ENCODE peak calls at places on chromosomes 5 and 9, in five cellular contexts. One of them, this sample, is unnamed.

GRCh38 chr5:151670953-151671636 is 15.6 kb downstream of the SPARC start:
- DNase-seq in transverse colon: no peak
- DNase-seq in esophagus squamous epithelium: no peak
- DNase-seq in tibial nerve: no peak
- DNase-seq in HCT116: no peak
- DNase-seq in this sample: no peak

GRCh38 chr5:16593013-16593412 is 23.8 kb downstream of the RETREG1 start:
- DNase-seq in transverse colon: no peak
- DNase-seq in esophagus squamous epithelium: no peak
- DNase-seq in tibial nerve: no peak
- DNase-seq in HCT116: no peak
- DNase-seq in this sample: no peak

GRCh38 chr9:18459958-18460584 is 13.9 kb upstream of the ADAMTSL1 start:
- DNase-seq in transverse colon: no peak
- DNase-seq in esophagus squamous epithelium: no peak
- DNase-seq in tibial nerve: no peak
- DNase-seq in HCT116: no peak
- DNase-seq in this sample: no peak

GRCh38 chr5:100790170-100790665 is 112.9 kb downstream of the ST8SIA4 start:
- DNase-seq in transverse colon: peak; percentile 47
- DNase-seq in esophagus squamous epithelium: no peak
- DNase-seq in tibial nerve: no peak
- DNase-seq in HCT116: no peak
- DNase-seq in this sample: no peak

GRCh38 chr9:127783111-127783621 is 2.7 kb upstream of the CDK9 start:
- DNase-seq in transverse colon: peak; percentile 70
- DNase-seq in esophagus squamous epithelium: no peak
- DNase-seq in tibial nerve: no peak
- DNase-seq in HCT116: no peak
- DNase-seq in this sample: no peak

GRCh38 chr9:973295-973842 is 3.1 kb upstream of the DMRT3 start:
- DNase-seq in transverse colon: no peak
- DNase-seq in esophagus squamous epithelium: no peak
- DNase-seq in tibial nerve: no peak
- DNase-seq in HCT116: no peak
- DNase-seq in this sample: no peak

GRCh38 chr5:142110046-142110531 is 1.5 kb downstream of the NDFIP1 start:
- DNase-seq in transverse colon: peak; percentile 19
- DNase-seq in esophagus squamous epithelium: no peak
- DNase-seq in tibial nerve: peak; percentile 38
- DNase-seq in HCT116: no peak
- DNase-seq in this sample: peak; percentile 16

GRCh38 chr9:97983524-97984187 is 515 bp downstream of the ANP32B start:
- DNase-seq in transverse colon: peak; percentile 68
- DNase-seq in esophagus squamous epithelium: no peak
- DNase-seq in tibial nerve: peak; percentile 45
- DNase-seq in HCT116: no peak
- DNase-seq in this sample: peak; percentile 37

GRCh38 chr5:133075572-133076536 is 24.0 kb downstream of the HSPA4 start:
- DNase-seq in transverse colon: no peak
- DNase-seq in esophagus squamous epithelium: no peak
- DNase-seq in tibial nerve: no peak
- DNase-seq in HCT116: no peak
- DNase-seq in this sample: no peak

GRCh38 chr5:101278917-101279316 is 375.8 kb upstream of the ST8SIA4 start:
- DNase-seq in transverse colon: no peak
- DNase-seq in esophagus squamous epithelium: no peak
- DNase-seq in tibial nerve: no peak
- DNase-seq in HCT116: no peak
- DNase-seq in this sample: no peak

GRCh38 chr9:12141422-12141821 is 551.8 kb upstream of the TYRP1 start:
- DNase-seq in transverse colon: no peak
- DNase-seq in esophagus squamous epithelium: no peak
- DNase-seq in tibial nerve: no peak
- DNase-seq in HCT116: no peak
- DNase-seq in this sample: no peak

GRCh38 chr9:130407916-130408659 is 36.7 kb upstream of the ASS1 start:
- DNase-seq in transverse colon: no peak
- DNase-seq in esophagus squamous epithelium: no peak
- DNase-seq in tibial nerve: no peak
- DNase-seq in HCT116: no peak
- DNase-seq in this sample: no peak

GRCh38 chr9:6605202-6605601 is 40.3 kb downstream of the GLDC start:
- DNase-seq in transverse colon: no peak
- DNase-seq in esophagus squamous epithelium: no peak
- DNase-seq in tibial nerve: no peak
- DNase-seq in HCT116: no peak
- DNase-seq in this sample: no peak

GRCh38 chr9:112166176-112167140 is 8.6 kb downstream of the SUSD1 start:
- DNase-seq in transverse colon: no peak
- DNase-seq in esophagus squamous epithelium: no peak
- DNase-seq in tibial nerve: peak; percentile 63
- DNase-seq in HCT116: no peak
- DNase-seq in this sample: no peak

GRCh38 chr5:16600949-16601348 is 15.8 kb downstream of the RETREG1 start:
- DNase-seq in transverse colon: no peak
- DNase-seq in esophagus squamous epithelium: no peak
- DNase-seq in tibial nerve: no peak
- DNase-seq in HCT116: no peak
- DNase-seq in this sample: no peak

GRCh38 chr5:56625577-56625976 is 189.8 kb upstream of the MAP3K1 start:
- DNase-seq in transverse colon: no peak
- DNase-seq in esophagus squamous epithelium: no peak
- DNase-seq in tibial nerve: no peak
- DNase-seq in HCT116: no peak
- DNase-seq in this sample: no peak

GRCh38 chr5:53002491-53002890 is 13.3 kb downstream of the ITGA2 start:
- DNase-seq in transverse colon: no peak
- DNase-seq in esophagus squamous epithelium: no peak
- DNase-seq in tibial nerve: no peak
- DNase-seq in HCT116: no peak
- DNase-seq in this sample: no peak

GRCh38 chr9:98356953-98357352 is 101.5 kb upstream of the TBC1D2 start:
- DNase-seq in transverse colon: no peak
- DNase-seq in esophagus squamous epithelium: no peak
- DNase-seq in tibial nerve: no peak
- DNase-seq in HCT116: no peak
- DNase-seq in this sample: no peak

GRCh38 chr9:19934301-19934868 is 145.5 kb upstream of the SLC24A2 start:
- DNase-seq in transverse colon: peak; percentile 17
- DNase-seq in esophagus squamous epithelium: no peak
- DNase-seq in tibial nerve: no peak
- DNase-seq in HCT116: no peak
- DNase-seq in this sample: no peak

GRCh38 chr9:131747352-131747751 is 7.5 kb upstream of the RAPGEF1 start:
- DNase-seq in transverse colon: no peak
- DNase-seq in esophagus squamous epithelium: no peak
- DNase-seq in tibial nerve: no peak
- DNase-seq in HCT116: no peak
- DNase-seq in this sample: no peak

GRCh38 chr9:121189660-121190059 is 12.0 kb downstream of the RAB14 start:
- DNase-seq in transverse colon: no peak
- DNase-seq in esophagus squamous epithelium: no peak
- DNase-seq in tibial nerve: no peak
- DNase-seq in HCT116: no peak
- DNase-seq in this sample: no peak

GRCh38 chr5:11619339-11620028 is 284.8 kb downstream of the CTNND2 start:
- DNase-seq in transverse colon: no peak
- DNase-seq in esophagus squamous epithelium: no peak
- DNase-seq in tibial nerve: no peak
- DNase-seq in HCT116: no peak
- DNase-seq in this sample: no peak

GRCh38 chr5:179181988-179182387 is 121.8 kb downstream of the ZNF354C start:
- DNase-seq in transverse colon: no peak
- DNase-seq in esophagus squamous epithelium: no peak
- DNase-seq in tibial nerve: no peak
- DNase-seq in HCT116: no peak
- DNase-seq in this sample: no peak

GRCh38 chr5:60036539-60036938 is 143.0 kb upstream of the PDE4D start:
- DNase-seq in transverse colon: no peak
- DNase-seq in esophagus squamous epithelium: no peak
- DNase-seq in tibial nerve: no peak
- DNase-seq in HCT116: no peak
- DNase-seq in this sample: no peak

GRCh38 chr9:114503522-114504340 is 1.5 kb downstream of the WHRN start:
- DNase-seq in transverse colon: no peak
- DNase-seq in esophagus squamous epithelium: no peak
- DNase-seq in tibial nerve: peak; percentile 8
- DNase-seq in HCT116: no peak
- DNase-seq in this sample: no peak

GRCh38 chr5:77123057-77123456 is 36.0 kb upstream of the ZBED3 start:
- DNase-seq in transverse colon: no peak
- DNase-seq in esophagus squamous epithelium: no peak
- DNase-seq in tibial nerve: no peak
- DNase-seq in HCT116: no peak
- DNase-seq in this sample: no peak

GRCh38 chr5:77129386-77129785 is 42.3 kb upstream of the ZBED3 start:
- DNase-seq in transverse colon: no peak
- DNase-seq in esophagus squamous epithelium: no peak
- DNase-seq in tibial nerve: no peak
- DNase-seq in HCT116: peak; percentile 16
- DNase-seq in this sample: no peak

GRCh38 chr5:77133061-77133758 is 46.1 kb upstream of the ZBED3 start:
- DNase-seq in transverse colon: peak; percentile 28
- DNase-seq in esophagus squamous epithelium: peak; percentile 13
- DNase-seq in tibial nerve: peak; percentile 57
- DNase-seq in HCT116: peak; percentile 72
- DNase-seq in this sample: no peak

GRCh38 chr5:77128411-77129061 is 41.5 kb upstream of the ZBED3 start:
- DNase-seq in transverse colon: no peak
- DNase-seq in esophagus squamous epithelium: no peak
- DNase-seq in tibial nerve: no peak
- DNase-seq in HCT116: no peak
- DNase-seq in this sample: no peak
- TF ChIP-seq POLR2A in transverse colon: no peak
- TF ChIP-seq POLR2A in esophagus squamous epithelium: no peak
- TF ChIP-seq POLR2A in tibial nerve: no peak
- TF ChIP-seq POLR2A in HCT116: no peak
- TF ChIP-seq POLR2A in this sample: no peak

GRCh38 chr5:6158974-6159863 is 219.1 kb downstream of the MED10 start:
- DNase-seq in transverse colon: no peak
- DNase-seq in esophagus squamous epithelium: no peak
- DNase-seq in tibial nerve: no peak
- DNase-seq in HCT116: no peak
- DNase-seq in this sample: no peak

GRCh38 chr5:6159864-6160199 is 218.5 kb downstream of the MED10 start:
- DNase-seq in transverse colon: no peak
- DNase-seq in esophagus squamous epithelium: no peak
- DNase-seq in tibial nerve: no peak
- DNase-seq in HCT116: no peak
- DNase-seq in this sample: no peak

DNA sequence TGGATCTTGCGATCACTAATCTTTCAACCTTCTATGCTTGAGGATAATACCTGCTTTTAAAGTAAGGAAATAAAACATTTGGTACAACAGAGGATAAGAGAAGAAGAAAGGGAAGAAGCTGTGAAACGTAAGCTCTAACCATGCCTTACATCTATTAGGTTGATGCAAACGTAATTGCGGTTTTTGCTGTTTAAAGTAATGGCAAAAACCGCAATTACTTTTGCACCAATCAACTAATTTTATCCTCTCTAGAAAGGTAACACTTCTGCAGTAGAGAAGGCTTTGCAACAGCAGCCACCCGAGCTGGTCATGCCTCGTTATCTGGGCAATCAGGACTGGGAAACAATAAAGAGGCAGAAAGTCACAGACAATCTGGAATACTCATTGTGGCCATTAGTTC is 224.1 kb downstream of the MED10 start:
- DNase-seq in transverse colon: no peak
- DNase-seq in esophagus squamous epithelium: no peak
- DNase-seq in tibial nerve: no peak
- DNase-seq in HCT116: no peak
- DNase-seq in this sample: no peak
- TF ChIP-seq POLR2A in transverse colon: no peak
- TF ChIP-seq POLR2A in esophagus squamous epithelium: no peak
- TF ChIP-seq POLR2A in tibial nerve: no peak
- TF ChIP-seq POLR2A in HCT116: no peak
- TF ChIP-seq POLR2A in this sample: no peak

DNA sequence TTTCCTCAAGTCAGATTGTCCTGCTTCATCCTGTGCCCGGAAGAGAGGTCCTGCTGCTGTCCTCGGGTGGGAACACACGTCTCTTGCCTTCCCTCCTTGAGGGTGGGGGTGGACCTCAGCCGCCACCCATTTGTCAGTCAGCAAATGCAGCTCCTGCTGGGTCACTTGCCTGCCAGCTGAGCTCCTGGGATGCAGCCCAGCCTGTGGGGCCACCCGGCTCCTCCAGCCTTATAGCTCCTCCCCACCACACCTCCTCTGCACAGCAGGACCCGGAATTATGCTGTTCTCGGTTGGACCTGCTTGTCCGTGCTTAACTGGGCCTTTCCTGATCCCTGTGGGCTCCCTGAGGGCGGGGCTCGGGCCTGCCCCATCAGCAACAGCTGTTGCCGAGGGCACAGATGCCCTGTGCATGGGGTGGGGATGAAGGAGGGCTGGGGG is 52.7 kb downstream of the RXRA start:
- DNase-seq in transverse colon: peak; percentile 67
- DNase-seq in esophagus squamous epithelium: no peak
- DNase-seq in tibial nerve: no peak
- DNase-seq in HCT116: peak; percentile 37
- DNase-seq in this sample: no peak
- TF ChIP-seq POLR2A in transverse colon: no peak
- TF ChIP-seq POLR2A in esophagus squamous epithelium: no peak
- TF ChIP-seq POLR2A in tibial nerve: no peak
- TF ChIP-seq POLR2A in HCT116: no peak
- TF ChIP-seq POLR2A in this sample: no peak

DNA sequence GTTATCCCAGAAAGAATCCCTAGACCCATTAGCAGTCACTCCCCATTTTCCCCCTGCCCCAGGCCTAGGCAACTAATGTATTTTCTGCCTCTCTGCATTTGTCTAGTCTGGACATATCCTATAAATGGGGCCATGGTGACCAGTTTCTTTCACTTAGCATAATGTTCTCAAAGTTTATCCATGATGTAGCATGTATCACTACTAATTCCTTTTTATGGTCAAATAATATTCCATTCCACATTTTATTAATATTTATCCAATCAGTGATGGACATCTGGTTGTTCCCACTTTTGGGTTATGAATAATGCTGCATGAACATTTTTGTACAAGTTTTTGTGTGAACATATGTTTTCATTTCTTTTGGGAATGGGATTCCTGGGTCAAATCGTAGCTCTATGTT is 1.5 kb downstream of the FCHO2 start:
- DNase-seq in transverse colon: no peak
- DNase-seq in esophagus squamous epithelium: no peak
- DNase-seq in tibial nerve: no peak
- DNase-seq in HCT116: no peak
- DNase-seq in this sample: no peak
- TF ChIP-seq POLR2A in transverse colon: no peak
- TF ChIP-seq POLR2A in esophagus squamous epithelium: no peak
- TF ChIP-seq POLR2A in tibial nerve: no peak
- TF ChIP-seq POLR2A in HCT116: no peak
- TF ChIP-seq POLR2A in this sample: no peak

This sample was measured in GM12891.